ENCODE peak calls at places on chromosomes 6 and 20, in nine cellular contexts. K is HCT116; C is fibroblast of lung; Q is endothelial cell of umbilical vein; J is pancreas; Z is heart left ventricle; E is MM.1S; N is thoracic aorta; A is CD4-positive, CD25-positive, alpha-beta regulatory T cell. S is an unnamed sample.

GRCh38 chr6:31732029-31732428 is 2.9 kb upstream of the DDAH2 start:
- DNase-seq in Q (no peak), K (no peak), N (no peak), A (no peak), J (no peak), Z (no peak), E (no peak), C (no peak), S (no peak)

GRCh38 chr6:102853249-102853955 is 1459.9 kb downstream of the GRIK2 start:
- DNase-seq in N (no peak), K (no peak), Z (no peak), E (no peak), C (no peak), A (no peak), J (no peak), Q (no peak), S (no peak)

GRCh38 chr6:79570802-79571367 is 33.7 kb upstream of the LCA5 start:
- DNase-seq in E (peak; percentile 60), C (peak; percentile 71), A (no peak), J (no peak), Z (no peak), K (no peak), N (no peak), Q (peak; percentile 74), S (peak; percentile 9)

GRCh38 chr6:149003560-149003959 is 256.7 kb downstream of the UST start:
- DNase-seq in E (no peak), J (no peak), N (no peak), C (no peak), K (no peak), A (no peak), Z (no peak), Q (no peak), S (no peak)

GRCh38 chr6:28747631-28748157 is 176.1 kb downstream of the TRIM27 start:
- DNase-seq in E (no peak), K (peak; percentile 90), A (no peak), Z (no peak), J (no peak), N (no peak), C (peak; percentile 49), Q (peak; percentile 17), S (no peak)

GRCh38 chr6:7114744-7115451 is 7.1 kb downstream of the RREB1 start:
- DNase-seq in C (peak; percentile 33), Q (no peak), J (no peak), K (no peak), E (no peak), A (no peak), N (no peak), Z (no peak), S (no peak)

GRCh38 chr20:13101701-13102100 is 92.9 kb downstream of the SPTLC3 start:
- DNase-seq in K (no peak), N (no peak), A (no peak), C (peak; percentile 47), Z (no peak), E (no peak), J (no peak), Q (no peak), S (no peak)

GRCh38 chr20:3710703-3711417 is 1.5 kb downstream of the SIGLEC1 start:
- DNase-seq in A (peak; percentile 56), E (peak; percentile 58), C (peak; percentile 48), Q (peak; percentile 58), K (peak; percentile 16), Z (peak; percentile 79), J (peak; percentile 22), N (no peak), S (peak; percentile 60)

GRCh38 chr6:140478631-140479030 is 1104.2 kb upstream of the CITED2 start:
- DNase-seq in C (no peak), A (no peak), Q (no peak), Z (no peak), K (no peak), N (no peak), J (no peak), E (no peak), S (no peak)

GRCh38 chr20:29873946-29874345 is 1383.5 kb upstream of the DEFB115 start:
- DNase-seq in N (no peak), C (peak; percentile 51), Q (peak; percentile 37), Z (peak; percentile 60), E (peak; percentile 33), A (no peak), J (no peak), K (no peak), S (no peak)

GRCh38 chr20:48308232-48308781 is 519.5 kb downstream of the PREX1 start:
- DNase-seq in A (no peak), J (no peak), E (no peak), C (no peak), Q (no peak), N (no peak), Z (no peak), K (no peak), S (no peak)

GRCh38 chr6:140736227-140736626 is 1361.8 kb upstream of the CITED2 start:
- DNase-seq in A (no peak), K (no peak), J (no peak), N (no peak), E (no peak), Z (no peak), Q (peak; percentile 48), C (no peak), S (no peak)

GRCh38 chr6:86744048-86744447 is 193.3 kb upstream of the HTR1E start:
- DNase-seq in N (no peak), C (no peak), E (no peak), K (no peak), Z (no peak), Q (no peak), J (no peak), A (no peak), S (no peak)

GRCh38 chr6:119526609-119527605 is 177.3 kb upstream of the MAN1A1 start:
- DNase-seq in Q (no peak), J (no peak), C (no peak), N (no peak), Z (no peak), E (no peak), K (no peak), A (no peak), S (no peak)

GRCh38 chr6:134146268-134147032 is 94.0 kb upstream of the SLC2A12 start:
- DNase-seq in C (no peak), K (no peak), Q (no peak), E (no peak), N (no peak), A (no peak), Z (no peak), J (no peak), S (no peak)

GRCh38 chr20:38426006-38426405 is 9.1 kb downstream of the SNHG17 start:
- DNase-seq in N (peak; percentile 25), Q (no peak), C (peak; percentile 87), E (no peak), A (no peak), K (no peak), J (no peak), Z (no peak), S (no peak)

GRCh38 chr6:26272171-26272631 is 92.8 kb upstream of the BTN3A2 start:
- DNase-seq in C (no peak), A (peak; percentile 44), J (no peak), K (no peak), Z (peak; percentile 32), E (peak; percentile 61), Q (no peak), N (no peak), S (no peak)

GRCh38 chr6:79158856-79159516 is 75.5 kb downstream of the HMGN3 start:
- DNase-seq in Q (no peak), E (no peak), A (no peak), N (no peak), K (no peak), C (no peak), Z (no peak), J (no peak), S (no peak)

GRCh38 chr6:2611092-2611491 is 139.6 kb downstream of the MYLK4 start:
- DNase-seq in Z (no peak), N (no peak), K (no peak), E (no peak), C (no peak), Q (peak; percentile 26), A (no peak), J (no peak), S (no peak)

GRCh38 chr20:19758888-19759331 is 852 bp downstream of the RIN2 start:
- DNase-seq in C (peak; percentile 37), J (peak; percentile 69), E (no peak), Z (peak; percentile 81), N (peak; percentile 12), A (no peak), Q (peak; percentile 52), K (no peak), S (no peak)

GRCh38 chr6:41707565-41708200 is 27.7 kb downstream of the TFEB start:
- DNase-seq in J (no peak), Z (no peak), N (no peak), E (no peak), A (no peak), K (no peak), C (no peak), Q (no peak), S (peak; percentile 57)
- H3K27ac ChIP-seq in J (no peak overlapping the region), Z (peak overlapping the region; percentile 80), N (no peak overlapping the region), E (no peak overlapping the region), A (peak overlapping the region; percentile 48), K (no peak overlapping the region), C (no peak overlapping the region), Q (no peak overlapping the region), S (peak overlapping the region; percentile 29)

DNA sequence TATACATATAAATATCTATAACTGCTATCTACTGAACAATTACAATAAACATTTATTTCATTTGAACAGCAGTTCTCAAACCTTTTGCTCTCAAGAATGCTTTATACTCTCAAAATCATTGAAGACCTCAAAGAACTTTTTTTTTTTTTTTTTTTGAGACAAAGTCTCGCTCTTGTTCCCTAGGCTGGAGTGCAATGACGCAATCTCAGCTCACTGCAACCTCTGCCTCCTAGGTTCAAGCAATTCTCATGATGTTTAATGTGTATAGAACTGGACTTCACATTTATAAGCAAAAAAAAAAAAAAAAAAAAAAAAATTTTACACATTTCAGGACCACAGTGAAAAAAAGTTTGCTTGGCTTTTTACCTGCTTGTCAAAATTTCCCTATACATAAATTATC is 11.7 kb downstream of the UBE2V1 start:
- DNase-seq in J (no peak), E (no peak), Z (no peak), C (no peak), N (no peak), A (no peak), K (no peak), Q (no peak), S (no peak)
- H3K4me1 ChIP-seq in J (peaks cover 24% of the 10 kb centered on the region), E (peaks cover 10% of the 10 kb centered on the region), Z (peaks cover 74% of the 10 kb centered on the region), C (peaks cover 14% of the 10 kb centered on the region), N (peaks cover 44% of the 10 kb centered on the region), A (peaks cover 23% of the 10 kb centered on the region), K (peaks cover 53% of the 10 kb centered on the region), Q (peaks cover 17% of the 10 kb centered on the region), S (peaks cover 71% of the 10 kb centered on the region)

GRCh38 chr6:112202639-112203341 is 51.6 kb downstream of the LAMA4 start:
- DNase-seq in Q (peak; percentile 54), C (peak; percentile 51), N (no peak), J (no peak), Z (no peak), A (no peak), E (peak; percentile 20), K (no peak), S (no peak)
- H3K27ac ChIP-seq in Q (peak overlapping the region; percentile 87), C (peak overlapping the region; percentile 87), N (no peak overlapping the region), J (no peak overlapping the region), Z (peak overlapping the region; percentile 34), A (no peak overlapping the region), E (peak overlapping the region; percentile 63), K (no peak overlapping the region), S (no peak overlapping the region)

DNA sequence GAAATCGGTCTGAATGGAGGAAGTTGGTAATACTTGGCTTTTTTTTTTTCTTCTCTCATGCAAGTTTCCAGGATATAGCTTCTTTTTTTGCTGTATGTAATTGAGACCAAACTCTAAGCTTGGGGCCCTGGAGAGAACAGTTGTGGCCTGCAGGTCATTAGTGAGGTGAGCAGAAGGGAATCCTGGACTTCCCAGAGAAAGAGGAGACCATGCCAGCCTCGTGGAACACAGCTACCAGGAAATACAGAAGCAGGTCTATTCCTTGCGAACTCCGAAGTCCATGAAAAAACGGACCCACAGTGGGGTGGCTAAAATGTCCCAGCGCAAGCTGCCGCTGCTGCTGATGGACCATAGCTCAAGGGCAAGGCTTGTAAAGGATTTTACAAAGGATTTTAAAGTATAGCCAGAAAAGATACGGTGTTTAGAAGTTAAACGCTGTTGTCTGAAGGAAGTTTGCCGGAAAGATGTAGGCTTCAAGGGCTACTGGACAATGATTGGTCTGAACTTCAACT is 374.7 kb downstream of the UTRN start:
- DNase-seq in C (no peak), Q (no peak), K (no peak), A (no peak), Z (no peak), N (no peak), J (no peak), E (no peak), S (no peak)
- H3K4me1 ChIP-seq in C (no peaks in the 10 kb centered on the region), Q (peaks cover 2% of the 10 kb centered on the region), K (peaks cover 8% of the 10 kb centered on the region), A (peaks cover 21% of the 10 kb centered on the region), Z (peaks cover 21% of the 10 kb centered on the region), N (peaks cover 15% of the 10 kb centered on the region), J (peaks cover 15% of the 10 kb centered on the region), E (no peaks in the 10 kb centered on the region), S (peaks cover 68% of the 10 kb centered on the region)